ENCODE peak calls at places on chromosomes 5 and 9, in eight cellular contexts. X is stomach; V is NCI-H1694; N is T-helper 2 cell; Y is brain microvascular endothelial cell; D is endothelial cell; T is stimulated activated CD4-positive, alpha-beta T cell treated with anti-CD3 and anti-CD28 coated beads, Interleukin-12 subunit alpha, Interleukin-12 subunit beta, amount 100 ng/mL, for 48 hours; Q is spleen. R is an unnamed sample.

GRCh38 chr5:77170196-77170595 is 40.3 kb upstream of the PDE8B start:
- DNase-seq in V (no peak), Y (no peak), N (no peak), T (no peak), Q (no peak), D (no peak), X (no peak), R (no peak)

GRCh38 chr5:35089688-35090314 is 42.1 kb upstream of the AGXT2 start:
- DNase-seq in Y (peak), X (peak), D (peak), Q (no peak), N (no peak), T (peak), V (peak), R (peak)

GRCh38 chr5:32055891-32056866 is 117.9 kb downstream of the GOLPH3 start:
- DNase-seq in N (no peak), X (no peak), D (no peak), Y (no peak), V (no peak), T (no peak), Q (no peak), R (no peak)

GRCh38 chr9:34457266-34458012 is 931 bp downstream of the FAM219A start:
- DNase-seq in X (peak), Q (peak), V (peak), N (no peak), Y (peak), T (no peak), D (peak), R (peak)

GRCh38 chr5:140273401-140273877 is 29.5 kb downstream of the PFDN1 start:
- DNase-seq in D (no peak), Y (no peak), N (no peak), X (no peak), T (no peak), V (no peak), Q (no peak), R (no peak)

GRCh38 chr9:131418143-131419028 is 24.5 kb downstream of the PRRC2B start:
- DNase-seq in T (no peak), Y (no peak), D (peak), Q (no peak), V (no peak), X (peak), N (no peak), R (no peak)

GRCh38 chr5:116769470-116769869 is 194.8 kb upstream of the SEMA6A start:
- DNase-seq in N (no peak), Y (no peak), X (no peak), T (no peak), Q (no peak), D (no peak), V (no peak), R (no peak)

GRCh38 chr5:149172261-149172660 is 31.0 kb downstream of the ABLIM3 start:
- DNase-seq in N (no peak), X (no peak), Y (peak), T (no peak), V (no peak), Q (no peak), D (no peak), R (peak)

GRCh38 chr5:170338933-170339779 is 41.6 kb upstream of the LCP2 start:
- DNase-seq in X (peak), V (no peak), T (peak), Q (peak), D (no peak), Y (no peak), N (no peak), R (no peak)

GRCh38 chr5:14721990-14722656 is 57.6 kb downstream of the OTULIN start:
- DNase-seq in X (no peak), N (no peak), T (no peak), Y (no peak), V (no peak), Q (no peak), D (no peak), R (peak)

GRCh38 chr5:167442922-167443321 is 848.5 kb upstream of the WWC1 start:
- DNase-seq in N (no peak), D (no peak), X (no peak), Y (no peak), Q (no peak), T (no peak), V (no peak), R (no peak)

GRCh38 chr5:54443264-54443663 is 12.2 kb upstream of the HSPB3 start:
- DNase-seq in X (no peak), Y (peak), V (peak), D (peak), Q (no peak), N (no peak), T (no peak), R (peak)

GRCh38 chr9:131844745-131845118 is 104.9 kb upstream of the RAPGEF1 start:
- DNase-seq in N (no peak), Q (no peak), T (no peak), V (no peak), D (no peak), Y (no peak), X (no peak), R (no peak)

GRCh38 chr9:124786881-124787573 is 10.1 kb downstream of the OLFML2A start:
- DNase-seq in Y (no peak), D (no peak), Q (peak), N (no peak), T (no peak), X (peak), V (no peak), R (no peak)

GRCh38 chr5:151663617-151664322 is 22.9 kb downstream of the SPARC start:
- DNase-seq in Q (no peak), V (no peak), D (no peak), X (no peak), N (no peak), T (no peak), Y (no peak), R (peak)

GRCh38 chr5:1814183-1815020 is 13.2 kb downstream of the NDUFS6 start:
- DNase-seq in V (no peak), T (no peak), X (no peak), Q (peak), N (no peak), D (no peak), Y (no peak), R (no peak)

GRCh38 chr5:125311743-125312142 is 565.3 kb upstream of the ZNF608 start:
- DNase-seq in Q (no peak), T (no peak), Y (peak), N (no peak), D (no peak), V (no peak), X (no peak), R (peak)

GRCh38 chr9:125142560-125143376 is 560 bp downstream of the SCAI start:
- DNase-seq in V (no peak), X (no peak), N (peak), Q (peak), T (no peak), Y (no peak), D (no peak), R (no peak)

GRCh38 chr5:109413463-109413862 is 3.7 kb upstream of the PJA2 start:
- DNase-seq in Q (no peak), T (no peak), Y (peak), X (peak), D (no peak), N (no peak), V (no peak), R (peak)

GRCh38 chr9:28255174-28255573 is 681.9 kb upstream of the C9orf72 start:
- DNase-seq in T (no peak), X (no peak), D (no peak), N (no peak), Q (no peak), V (no peak), Y (no peak), R (no peak)

GRCh38 chr5:34854459-34855174 is 15.7 kb downstream of the TTC23L start:
- DNase-seq in V (no peak), T (no peak), Y (no peak), N (no peak), X (no peak), Q (no peak), D (no peak), R (no peak)

GRCh38 chr5:37189355-37189754 is 59.8 kb downstream of the CPLANE1 start:
- DNase-seq in Y (no peak), V (no peak), Q (no peak), N (no peak), T (no peak), D (no peak), X (no peak), R (peak)

GRCh38 chr9:34578241-34579096 is 11.1 kb downstream of the CNTFR start:
- DNase-seq in D (peak), X (no peak), T (no peak), V (no peak), N (no peak), Q (no peak), Y (peak), R (peak)

GRCh38 chr5:141517902-141518610 is 29.2 kb downstream of the PCDHGC5 start:
- DNase-seq in X (no peak), D (no peak), Q (peak), Y (no peak), V (no peak), T (no peak), N (no peak), R (peak)

GRCh38 chr5:53095931-53096525 is 13.5 kb downstream of the MOCS2 start:
- DNase-seq in N (no peak), D (peak), X (peak), Q (no peak), Y (peak), V (peak), T (peak), R (peak)

GRCh38 chr9:107389617-107390071 is 99.9 kb downstream of the KLF4 start:
- DNase-seq in V (no peak), N (no peak), Y (no peak), Q (no peak), T (no peak), X (peak), D (no peak), R (peak)

GRCh38 chr5:38666668-38667498 is 110.4 kb upstream of the LIFR start:
- DNase-seq in Y (peak), Q (no peak), T (no peak), N (no peak), D (peak), V (no peak), X (peak), R (peak)

GRCh38 chr9:4760122-4760521 is 19.1 kb upstream of the AK3 start:
- DNase-seq in Y (no peak), N (no peak), T (no peak), Q (no peak), X (no peak), V (no peak), D (no peak), R (no peak)

R was measured in foreskin fibroblast.